ENCODE peak calls at places on chromosomes 11 and 22, in five cellular contexts. H, A, C, U and S are unnamed samples.

GRCh38 chr11:67439321-67440228 is 2.1 kb upstream of the PTPRCAP start:
- ATAC-seq in A (no peak), H (no peak), C (no peak), U (peak), S (no peak)

GRCh38 chr11:19087658-19088057 is 27.1 kb upstream of the MRGPRX2 start:
- ATAC-seq in A (no peak), H (no peak), C (no peak), U (no peak), S (no peak)

GRCh38 chr11:108007819-108008218 is 879 bp upstream of the CUL5 start:
- ATAC-seq in A (no peak), C (no peak), U (no peak), H (no peak), S (no peak)

GRCh38 chr22:40376149-40376548 is 5.8 kb downstream of the SGSM3 start:
- ATAC-seq in U (no peak), H (peak), A (peak), C (no peak), S (no peak)

GRCh38 chr11:17076517-17077239 is 789 bp downstream of the RPS13 start:
- ATAC-seq in H (no peak), A (no peak), U (no peak), C (peak), S (no peak)

GRCh38 chr11:63763506-63764200 is 4.9 kb downstream of the ZFTA start:
- ATAC-seq in A (no peak), H (no peak), U (no peak), C (no peak), S (peak)

GRCh38 chr11:129012880-129013279 is 70.2 kb upstream of the TP53AIP1 start:
- ATAC-seq in A (no peak), H (no peak), U (no peak), C (no peak), S (no peak)

GRCh38 chr22:44351685-44352377 is 39.1 kb upstream of the SHISAL1 start:
- ATAC-seq in A (no peak), U (peak), C (no peak), H (no peak), S (peak)

GRCh38 chr22:36405671-36406070 is 17.9 kb upstream of the MYH9 start:
- ATAC-seq in A (peak), U (peak), H (peak), C (no peak), S (no peak)

GRCh38 chr11:35064114-35064800 is 74.7 kb upstream of the CD44 start:
- ATAC-seq in A (no peak), H (no peak), U (no peak), C (no peak), S (no peak)
- TF ChIP-seq EP300 in A (no peak), H (no peak), U (no peak), C (no peak), S (no peak)

GRCh38 chr11:36345084-36345511 is 49.0 kb downstream of the PRR5L start:
- ATAC-seq in A (no peak), H (no peak), U (no peak), C (no peak), S (no peak)
- TF ChIP-seq POLR2A in A (no peak), H (no peak), U (no peak), C (no peak), S (no peak)

GRCh38 chr11:110338684-110339083 is 42.3 kb upstream of the RDX start:
- ATAC-seq in H (no peak), U (no peak), C (no peak), A (peak), S (no peak)

GRCh38 chr11:110331626-110332025 is 35.2 kb upstream of the RDX start:
- ATAC-seq in A (no peak), U (no peak), C (no peak), H (no peak), S (no peak)

GRCh38 chr11:110336054-110336453 is 39.6 kb upstream of the RDX start:
- ATAC-seq in C (no peak), H (no peak), A (no peak), U (no peak), S (no peak)

GRCh38 chr11:110337570-110338193 is 41.3 kb upstream of the RDX start:
- ATAC-seq in U (no peak), H (no peak), C (peak), A (peak), S (no peak)

DNA sequence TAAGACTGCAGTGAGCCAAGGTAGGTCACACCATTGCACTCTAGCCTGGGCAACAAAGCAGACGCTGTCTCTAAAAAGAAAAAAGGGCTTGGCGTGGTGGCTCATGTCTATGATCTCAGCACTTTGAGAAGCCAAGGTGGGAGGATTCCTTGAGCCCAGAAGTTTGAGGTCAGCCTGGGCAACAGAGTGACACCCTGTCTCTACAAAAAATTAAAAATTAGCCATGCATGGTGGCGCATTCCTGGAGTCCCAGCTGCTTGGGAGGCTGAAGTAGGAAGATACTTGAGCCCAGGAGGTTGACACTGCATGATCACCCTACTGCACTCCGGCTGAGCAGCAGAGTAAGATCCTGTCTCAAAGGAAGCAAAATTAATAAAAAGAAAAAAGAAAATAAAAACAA is 38.9 kb upstream of the RDX start:
- ATAC-seq in C (no peak), A (no peak), H (no peak), U (no peak), S (no peak)
- TF ChIP-seq EP300 in C (no peak), A (no peak), H (no peak), U (no peak), S (no peak)

DNA sequence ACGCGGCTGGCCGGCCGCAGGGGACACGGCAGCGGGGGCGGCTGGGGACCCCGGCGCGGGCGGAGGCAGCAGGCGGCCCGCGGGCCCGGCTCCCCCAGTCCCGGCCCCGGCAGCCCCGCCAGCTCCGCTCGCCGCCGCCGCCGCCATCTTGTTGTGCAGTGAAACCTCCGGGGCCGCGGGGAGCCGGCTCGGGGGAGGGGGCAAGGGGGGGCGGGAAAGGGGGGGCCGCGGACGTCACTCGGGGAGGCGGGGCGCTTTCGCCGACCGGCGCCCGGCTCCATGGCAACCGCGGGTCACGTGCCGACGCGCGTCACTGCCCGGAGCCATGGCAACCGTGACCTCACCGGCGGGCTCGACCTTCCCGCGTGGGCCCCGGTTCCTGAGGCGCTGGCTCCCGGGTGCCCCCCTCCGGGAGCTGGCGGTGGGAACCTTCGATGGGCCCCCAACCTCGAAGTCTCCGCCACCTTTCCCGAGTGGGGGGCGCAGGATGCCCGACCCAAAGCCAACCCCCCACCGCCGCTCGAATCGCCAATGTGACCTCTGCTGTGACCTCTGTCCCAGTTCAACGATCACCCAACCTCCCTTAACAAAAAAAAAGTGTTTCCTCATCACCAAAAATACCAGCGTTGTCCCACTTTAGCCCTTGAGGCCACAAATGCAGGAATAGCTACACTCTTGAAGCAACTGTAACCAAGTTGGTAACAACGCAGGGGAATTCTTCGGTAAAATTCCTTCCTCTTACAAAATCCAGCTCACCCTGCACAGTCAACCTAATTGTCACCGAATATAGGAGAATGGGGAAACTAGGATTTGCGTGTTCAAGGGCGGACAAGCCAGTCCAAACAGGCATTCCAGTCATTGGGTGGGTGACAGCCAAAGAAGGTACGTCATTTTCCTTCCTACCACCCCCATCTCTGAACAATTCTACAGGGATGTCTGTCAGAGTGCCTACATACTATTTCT is at the start of gene SIK3:
- ATAC-seq in C (peak), A (peak), U (peak), H (peak), S (peak)
- TF ChIP-seq POLR2A in C (peak), A (peak), U (peak), H (no peak), S (peak)